ENCODE peak calls at places on chromosome 17, in six cellular contexts. Y, K, O, D, A and F are unnamed samples.

GRCh38 chr17:16464001-16464640 is 27.9 kb downstream of the LRRC75A start:
- DNase-seq in Y (no peak), K (no peak), O (no peak), D (no peak), A (no peak), F (no peak)

GRCh38 chr17:60600490-60601431 is 768 bp downstream of the PPM1D start:
- DNase-seq in Y (peak; percentile 92), K (peak; percentile 89), O (peak; percentile 78), D (peak; percentile 25), A (peak; percentile 85), F (peak; percentile 83)

GRCh38 chr17:16363749-16364536 is 10.7 kb upstream of the CENPV start:
- DNase-seq in Y (peak; percentile 70), K (peak; percentile 84), O (peak; percentile 69), D (peak; percentile 61), A (peak; percentile 66), F (peak; percentile 86)

GRCh38 chr17:10121971-10122707 is 76.3 kb downstream of the GAS7 start:
- DNase-seq in Y (no peak), K (no peak), O (no peak), D (peak; percentile 19), A (no peak), F (peak; percentile 90)

GRCh38 chr17:8087075-8087941 is at the start of gene ALOX12B:
- DNase-seq in Y (no peak), K (no peak), O (no peak), D (no peak), A (no peak), F (no peak)

GRCh38 chr17:78341559-78342437 is 18.1 kb downstream of the SOCS3 start:
- DNase-seq in Y (peak; percentile 43), K (peak; percentile 77), O (peak; percentile 88), D (no peak), A (no peak), F (no peak)

GRCh38 chr17:48719642-48720262 is 2.6 kb downstream of the PRAC1 start:
- DNase-seq in Y (no peak), K (no peak), O (no peak), D (no peak), A (no peak), F (no peak)

GRCh38 chr17:81119223-81120148 is 45.8 kb upstream of the PVALEF start:
- DNase-seq in Y (peak; percentile 92), K (peak; percentile 100), O (peak; percentile 99), D (peak; percentile 32), A (no peak), F (peak; percentile 58)

GRCh38 chr17:81429813-81430510 is 34.7 kb downstream of the BAHCC1 start:
- DNase-seq in Y (no peak), K (no peak), O (no peak), D (no peak), A (no peak), F (peak; percentile 83)

GRCh38 chr17:48637323-48638260 is 11.4 kb upstream of the HOXB9 start:
- DNase-seq in Y (no peak), K (peak; percentile 72), O (no peak), D (no peak), A (no peak), F (no peak)

GRCh38 chr17:79298801-79299200 is 224.2 kb downstream of the ENGASE start:
- DNase-seq in Y (no peak), K (no peak), O (no peak), D (no peak), A (no peak), F (no peak)

GRCh38 chr17:47629826-47630225 is 19.9 kb upstream of the KPNB1 start:
- DNase-seq in Y (no peak), K (no peak), O (no peak), D (no peak), A (no peak), F (no peak)

GRCh38 chr17:65609749-65610148 is 48.3 kb upstream of the AXIN2 start:
- DNase-seq in Y (no peak), K (no peak), O (no peak), D (no peak), A (no peak), F (no peak)

GRCh38 chr17:81455387-81455786 is 57.2 kb downstream of the ACTG1 start:
- DNase-seq in Y (no peak), K (no peak), O (no peak), D (no peak), A (no peak), F (no peak)

GRCh38 chr17:17698371-17698770 is 17.1 kb downstream of the RAI1 start:
- DNase-seq in Y (no peak), K (no peak), O (no peak), D (no peak), A (no peak), F (no peak)

GRCh38 chr17:42101513-42102292 is 3.4 kb upstream of the ZNF385C start:
- DNase-seq in Y (peak; percentile 78), K (peak; percentile 76), O (peak; percentile 89), D (no peak), A (peak; percentile 65), F (peak; percentile 77)

GRCh38 chr17:43651621-43652480 is 9.9 kb downstream of the MEOX1 start:
- DNase-seq in Y (no peak), K (no peak), O (no peak), D (no peak), A (no peak), F (no peak)

GRCh38 chr17:30095507-30096244 is 20.9 kb upstream of the NSRP1 start:
- DNase-seq in Y (peak; percentile 76), K (peak; percentile 79), O (peak; percentile 50), D (peak; percentile 36), A (peak; percentile 64), F (peak; percentile 77)

GRCh38 chr17:16516594-16517018 is 24.6 kb upstream of the LRRC75A start:
- DNase-seq in Y (peak; percentile 62), K (peak; percentile 47), O (peak; percentile 50), D (no peak), A (no peak), F (peak; percentile 90)

GRCh38 chr17:7997186-7997585 is 5.2 kb upstream of the GUCY2D start:
- DNase-seq in Y (peak; percentile 36), K (peak; percentile 67), O (peak; percentile 27), D (no peak), A (peak; percentile 25), F (peak; percentile 41)

GRCh38 chr17:71472809-71473789 is 647.7 kb upstream of the SOX9 start:
- DNase-seq in Y (no peak), K (peak; percentile 68), O (peak; percentile 5), D (no peak), A (peak; percentile 65), F (peak; percentile 57)

GRCh38 chr17:79047923-79048825 is 24.2 kb downstream of the C1QTNF1 start:
- DNase-seq in Y (no peak), K (no peak), O (no peak), D (no peak), A (no peak), F (no peak)

GRCh38 chr17:7579001-7579838 is at the start of gene CD68:
- DNase-seq in Y (peak; percentile 90), K (peak; percentile 88), O (peak; percentile 68), D (no peak), A (peak; percentile 93), F (peak; percentile 94)

GRCh38 chr17:41647940-41648410 is 23.6 kb upstream of the KRT17 start:
- DNase-seq in Y (peak; percentile 63), K (peak; percentile 82), O (peak; percentile 87), D (no peak), A (peak; percentile 69), F (peak; percentile 74)

GRCh38 chr17:40060887-40061480 is 1.8 kb upstream of the THRA start:
- DNase-seq in Y (no peak), K (no peak), O (no peak), D (no peak), A (no peak), F (no peak)

GRCh38 chr17:784143-784542 is 2.0 kb downstream of the MRM3 start:
- DNase-seq in Y (no peak), K (no peak), O (no peak), D (no peak), A (no peak), F (no peak)

GRCh38 chr17:63950940-63951907 is 19.1 kb upstream of the CD79B start:
- DNase-seq in Y (no peak), K (peak; percentile 59), O (peak; percentile 42), D (no peak), A (peak; percentile 62), F (no peak)

GRCh38 chr17:40903129-40903847 is 18.2 kb upstream of the KRT20 start:
- DNase-seq in Y (no peak), K (peak; percentile 96), O (peak; percentile 27), D (no peak), A (peak; percentile 82), F (peak; percentile 33)

GRCh38 chr17:20612635-20613034 is 33.1 kb downstream of the CDRT15L2 start:
- DNase-seq in Y (no peak), K (no peak), O (no peak), D (no peak), A (no peak), F (no peak)

GRCh38 chr17:29299031-29299430 is 5.1 kb upstream of the NUFIP2 start:
- DNase-seq in Y (no peak), K (no peak), O (no peak), D (no peak), A (no peak), F (no peak)

GRCh38 chr17:75036643-75037268 is 10.0 kb downstream of the ATP5PD start:
- DNase-seq in Y (peak; percentile 85), K (peak; percentile 97), O (peak; percentile 83), D (no peak), A (no peak), F (no peak)

GRCh38 chr17:2929881-2930533 is 133.4 kb downstream of the OR1D5 start:
- DNase-seq in Y (peak; percentile 17), K (peak; percentile 71), O (peak; percentile 57), D (no peak), A (peak; percentile 29), F (peak; percentile 22)
- TF ChIP-seq MYC in Y (peak; percentile 54), K (peak; percentile 46), O (no peak), D (no peak), A (peak; percentile 66), F (no peak)

DNA sequence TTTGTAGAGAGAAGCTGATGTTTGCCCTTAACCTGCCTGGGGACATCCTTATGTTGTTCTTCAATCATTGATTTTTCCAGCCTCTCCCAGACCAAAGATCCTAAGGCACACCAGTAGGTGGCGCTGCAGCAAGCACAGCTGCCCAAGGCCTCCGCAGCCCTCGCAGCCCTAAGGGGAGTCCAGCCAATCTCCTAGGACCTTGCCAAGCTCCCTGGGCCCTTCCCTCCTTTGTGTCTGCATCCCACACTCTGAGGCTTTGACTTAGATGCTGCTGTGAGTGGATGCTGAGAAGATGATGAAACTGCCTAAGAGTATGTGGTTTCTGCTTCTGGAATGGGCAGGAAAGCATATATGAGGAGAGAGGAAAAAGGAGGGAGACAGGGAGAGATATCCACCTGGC is 47.1 kb downstream of the SPACA3 start:
- DNase-seq in Y (peak; percentile 21), K (peak; percentile 65), O (peak; percentile 70), D (no peak), A (no peak), F (peak; percentile 52)
- TF ChIP-seq MAX in Y (no peak), K (no peak), O (no peak), D (no peak), A (no peak), F (no peak)

GRCh38 chr17:68318103-68318991 is 27.1 kb downstream of the ARSG start:
- DNase-seq in Y (no peak), K (peak; percentile 53), O (no peak), D (no peak), A (peak; percentile 87), F (peak; percentile 87)
- TF ChIP-seq MYC in Y (no peak), K (no peak), O (no peak), D (no peak), A (no peak), F (no peak)

GRCh38 chr17:58325976-58326468 is 2.6 kb downstream of the TSPOAP1 start:
- DNase-seq in Y (no peak), K (peak; percentile 34), O (no peak), D (no peak), A (no peak), F (peak; percentile 60)
- TF ChIP-seq MAX in Y (no peak), K (no peak), O (peak; percentile 69), D (no peak), A (no peak), F (no peak)

GRCh38 chr17:83103200-83103937 is 24.0 kb downstream of the METRNL start:
- DNase-seq in Y (peak; percentile 62), K (peak; percentile 68), O (peak; percentile 93), D (no peak), A (no peak), F (no peak)
- TF ChIP-seq MYC in Y (no peak), K (no peak), O (no peak), D (no peak), A (no peak), F (no peak)